ENCODE peak calls at places on chromosomes 3 and 15, in seven cellular contexts. Q is ovary, C is SJSA1, A is cardiac muscle cell, V is GM23248, G is mesenchymal stem cell, L is right lobe of liver. J is an unnamed sample.

GRCh38 chr3:45180051-45180450 is 33.9 kb upstream of the CDCP1 start:
- DNase-seq in Q (no peak), C (peak), A (no peak), V (peak), G (peak), L (no peak), J (no peak)

GRCh38 chr3:72423643-72424042 is 424.6 kb downstream of the SHQ1 start:
- DNase-seq in Q (no peak), C (no peak), A (no peak), V (no peak), G (no peak), L (no peak), J (no peak)

GRCh38 chr3:142888099-142888483 is 792 bp downstream of the PCOLCE2 start:
- DNase-seq in Q (no peak), C (no peak), A (peak), V (peak), G (peak), L (peak), J (no peak)

GRCh38 chr3:9067352-9067975 is 104.2 kb upstream of the RAD18 start:
- DNase-seq in Q (peak), C (no peak), A (peak), V (peak), G (peak), L (no peak), J (peak)

GRCh38 chr3:164250923-164251322 is 827.4 kb downstream of the SI start:
- DNase-seq in Q (no peak), C (no peak), A (no peak), V (no peak), G (no peak), L (no peak), J (no peak)

GRCh38 chr15:57769266-57769665 is 62.8 kb downstream of the POLR2M start:
- DNase-seq in Q (no peak), C (no peak), A (no peak), V (peak), G (peak), L (no peak), J (no peak)

GRCh38 chr3:52471371-52472238 is 16.2 kb downstream of the NISCH start:
- DNase-seq in Q (peak), C (no peak), A (peak), V (peak), G (peak), L (peak), J (peak)

GRCh38 chr3:76410762-76411281 is 625.5 kb upstream of the ZNF717 start:
- DNase-seq in Q (no peak), C (no peak), A (no peak), V (peak), G (no peak), L (no peak), J (no peak)

GRCh38 chr15:81633889-81634288 is 259.9 kb upstream of the TMC3 start:
- DNase-seq in Q (no peak), C (no peak), A (no peak), V (no peak), G (no peak), L (no peak), J (no peak)

GRCh38 chr3:119681279-119681678 is 4.1 kb upstream of the COX17 start:
- DNase-seq in Q (no peak), C (no peak), A (peak), V (peak), G (peak), L (no peak), J (no peak)

GRCh38 chr15:100093211-100094126 is 248.3 kb downstream of the ADAMTS17 start:
- DNase-seq in Q (no peak), C (peak), A (no peak), V (no peak), G (peak), L (no peak), J (no peak)

GRCh38 chr15:51576911-51577500 is 45.6 kb downstream of the DMXL2 start:
- DNase-seq in Q (no peak), C (no peak), A (no peak), V (peak), G (peak), L (no peak), J (no peak)

GRCh38 chr3:141439589-141439988 is 47.2 kb upstream of the RASA2 start:
- DNase-seq in Q (no peak), C (no peak), A (no peak), V (no peak), G (no peak), L (no peak), J (no peak)

GRCh38 chr3:70310809-70311208 is 1.6 kb downstream of the MDFIC2 start:
- DNase-seq in Q (no peak), C (no peak), A (no peak), V (no peak), G (no peak), L (no peak), J (no peak)

GRCh38 chr3:10265833-10266232 is 17.6 kb downstream of the TATDN2 start:
- DNase-seq in Q (no peak), C (no peak), A (no peak), V (no peak), G (no peak), L (no peak), J (no peak)

GRCh38 chr15:65330934-65331645 is 26.6 kb downstream of the RNU5B-1 start:
- DNase-seq in Q (no peak), C (no peak), A (peak), V (peak), G (no peak), L (no peak), J (no peak)

GRCh38 chr3:63228677-63229076 is 49.4 kb upstream of the SYNPR start:
- DNase-seq in Q (no peak), C (no peak), A (peak), V (peak), G (peak), L (no peak), J (peak)

DNA sequence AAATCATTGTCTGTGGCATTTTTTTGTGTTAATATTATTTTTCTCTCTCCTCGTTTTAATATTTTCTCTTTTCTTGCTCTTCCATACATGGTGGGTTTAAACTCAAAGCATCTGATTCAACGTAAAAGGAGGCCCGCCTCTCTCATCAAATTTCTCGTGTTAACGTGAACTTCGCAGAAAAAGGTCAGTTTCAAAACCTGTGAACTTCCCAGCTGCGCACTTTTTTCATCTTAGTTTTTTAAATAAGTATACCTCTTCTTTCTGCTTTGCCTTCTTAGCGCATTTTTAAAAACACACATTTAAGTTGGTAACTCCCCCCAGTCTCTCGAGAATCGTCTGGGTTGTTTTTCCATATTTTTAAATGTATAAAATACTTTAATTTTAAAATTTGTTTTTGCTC is 9.1 kb downstream of the SHOX2 start:
- DNase-seq in Q (no peak), C (no peak), A (no peak), V (no peak), G (no peak), L (no peak), J (no peak)
- H3K4me3 ChIP-seq in Q (no peak), C (no peak), A (peak), V (no peak), G (no peak), L (no peak), J (no peak)

DNA sequence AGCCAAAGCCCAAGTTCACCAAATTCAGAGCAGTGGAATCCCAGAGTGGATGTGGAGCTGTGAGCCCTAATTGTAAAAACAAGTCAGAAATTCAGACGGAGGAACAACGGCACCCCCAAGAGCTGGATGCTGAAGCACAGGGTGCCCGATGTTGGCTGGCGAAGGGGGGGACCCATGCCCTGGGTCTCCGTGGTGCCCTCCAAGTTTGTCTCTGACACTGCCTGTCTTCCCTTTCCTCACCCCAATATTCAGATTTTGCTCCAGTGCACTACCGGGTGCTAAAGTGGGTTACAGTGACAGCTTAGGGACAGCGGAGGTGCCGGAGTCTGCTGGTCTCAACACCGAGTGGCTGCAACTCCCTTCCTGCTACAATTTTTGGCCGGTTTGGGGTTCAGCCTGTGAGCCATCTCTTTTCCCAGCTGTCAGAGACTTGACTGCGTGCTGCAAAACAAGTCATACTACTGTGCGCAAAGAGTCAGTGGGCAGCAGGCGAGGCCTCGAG is 6.6 kb downstream of the GRIP2 start:
- DNase-seq in Q (no peak), C (no peak), A (no peak), V (no peak), G (no peak), L (no peak), J (no peak)
- H3K27ac ChIP-seq in Q (peak), C (no peak), A (no peak), V (no peak), G (no peak), L (no peak), J (no peak)

GRCh38 chr3:159418571-159419526 is 569.8 kb upstream of the IL12A start:
- DNase-seq in Q (no peak), C (no peak), A (no peak), V (peak), G (peak), L (no peak), J (no peak)
- H3K4me3 ChIP-seq in Q (no peak), C (no peak), A (no peak), V (no peak), G (no peak), L (no peak), J (no peak)

DNA sequence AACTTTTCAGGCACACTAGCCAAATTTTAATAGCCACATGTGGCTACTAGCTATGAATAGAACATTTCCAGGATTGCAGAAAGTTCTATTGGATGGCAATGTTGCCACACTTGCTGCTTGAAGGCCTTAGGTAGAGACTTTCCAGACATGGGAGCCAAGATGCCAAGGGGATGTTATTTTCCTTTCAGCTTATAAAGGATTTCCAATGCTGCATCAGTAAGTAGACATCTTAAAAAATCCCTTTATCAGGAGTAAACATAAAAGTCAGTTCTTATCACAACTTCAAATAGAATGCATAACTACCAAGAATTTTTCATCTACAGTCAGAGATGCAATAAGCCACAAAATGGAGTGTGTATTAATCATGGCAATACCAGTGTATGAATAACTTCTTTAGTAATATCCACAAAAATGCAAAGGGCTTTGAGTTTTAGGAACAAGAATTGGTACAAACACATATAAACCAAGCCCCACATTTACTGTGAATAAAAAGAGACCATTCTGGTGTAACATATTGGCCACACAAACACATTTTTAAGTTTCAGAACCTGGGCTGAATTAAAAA is 457.1 kb upstream of the ADAMTS9 start:
- DNase-seq in Q (no peak), C (no peak), A (no peak), V (peak), G (no peak), L (no peak), J (no peak)
- H3K27ac ChIP-seq in Q (no peak), C (no peak), A (no peak), V (peak), G (no peak), L (no peak), J (no peak)

GRCh38 chr3:51393096-51393495 is 2.0 kb downstream of the RBM15B start:
- DNase-seq in Q (no peak), C (no peak), A (no peak), V (no peak), G (no peak), L (no peak), J (no peak)
- H3K4me3 ChIP-seq in Q (no peak), C (no peak), A (no peak), V (no peak), G (no peak), L (no peak), J (no peak)

DNA sequence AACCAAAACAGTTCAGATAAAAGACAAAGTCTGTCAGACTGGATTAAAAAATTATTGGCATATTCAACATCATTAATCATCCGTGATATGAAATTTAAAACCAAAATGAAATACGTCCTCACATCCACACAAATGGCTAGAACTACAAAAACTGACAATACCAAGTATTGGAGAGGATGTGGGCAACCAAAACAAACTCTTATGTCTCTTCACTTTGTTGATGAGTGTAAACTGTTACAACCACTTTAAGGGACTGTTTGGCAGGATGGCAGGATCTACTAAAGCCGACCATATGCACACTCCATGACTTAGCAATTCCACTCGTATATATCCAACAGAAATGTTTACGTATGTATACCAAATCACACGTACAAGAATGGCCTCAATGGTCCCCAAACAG is 24.8 kb upstream of the C15orf40 start:
- DNase-seq in Q (no peak), C (no peak), A (no peak), V (no peak), G (no peak), L (no peak), J (no peak)
- H3K27ac ChIP-seq in Q (no peak), C (no peak), A (no peak), V (no peak), G (no peak), L (no peak), J (no peak)

GRCh38 chr15:71804695-71805470 is 5.5 kb upstream of the NR2E3 start:
- DNase-seq in Q (no peak), C (no peak), A (no peak), V (no peak), G (no peak), L (no peak), J (no peak)
- H3K4me3 ChIP-seq in Q (no peak), C (no peak), A (no peak), V (no peak), G (no peak), L (no peak), J (no peak)

GRCh38 chr15:80549191-80549590 is 145.0 kb downstream of the ARNT2 start:
- DNase-seq in Q (no peak), C (no peak), A (no peak), V (peak), G (peak), L (no peak), J (no peak)

GRCh38 chr15:80550910-80551265 is 144.2 kb upstream of the ABHD17C start:
- DNase-seq in Q (no peak), C (no peak), A (no peak), V (peak), G (peak), L (no peak), J (no peak)

GRCh38 chr15:80549712-80550111 is 145.4 kb upstream of the ABHD17C start:
- DNase-seq in Q (no peak), C (no peak), A (no peak), V (peak), G (no peak), L (no peak), J (no peak)

GRCh38 chr15:80550219-80550909 is 144.7 kb upstream of the ABHD17C start:
- DNase-seq in Q (no peak), C (peak), A (peak), V (peak), G (peak), L (no peak), J (no peak)

DNA sequence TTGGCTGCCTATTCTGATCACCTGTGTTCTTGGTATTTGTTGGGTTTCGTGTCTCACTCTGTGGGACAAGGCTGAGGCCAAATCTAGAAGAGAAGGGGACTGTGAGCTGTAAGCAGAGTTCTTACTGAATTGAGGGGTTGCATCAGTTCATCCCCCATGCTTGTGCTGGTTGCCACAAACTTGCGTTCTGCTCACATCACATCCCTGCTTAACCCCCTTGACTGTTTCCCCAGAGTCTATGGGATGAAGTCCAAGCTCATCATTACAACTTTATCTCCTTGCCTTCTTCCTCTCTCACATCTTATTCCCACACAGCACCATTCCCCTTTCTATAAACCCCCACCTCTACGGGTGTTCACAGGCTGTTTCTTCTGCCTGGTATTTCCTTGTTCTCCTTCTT is 143.8 kb upstream of the ABHD17C start:
- DNase-seq in Q (no peak), C (no peak), A (no peak), V (no peak), G (no peak), L (no peak), J (no peak)
- H3K27ac ChIP-seq in Q (no peak), C (peak), A (no peak), V (no peak), G (peak), L (no peak), J (no peak)